ENCODE peak calls at places on chromosomes 13 and 19, in nine cellular contexts. V is tibial artery, N is cardiac muscle cell, X is Peyer's patch, Q is thoracic aorta, J is GM23338, A is pancreas, K is heart right ventricle, D is adrenal gland. T is an unnamed sample. For H3K4me1, the result is how much of the 10 kb centered on the place peaks cover.

GRCh38 chr19:31054430-31054829 is 294.8 kb downstream of the TSHZ3 start:
- DNase-seq in V (peak), N (peak), X (no peak), Q (no peak), J (peak), A (no peak), K (no peak), D (no peak), T (peak)

GRCh38 chr19:35911173-35911572 is 3.1 kb upstream of the TYROBP start:
- DNase-seq in V (no peak), N (no peak), X (no peak), Q (no peak), J (peak), A (no peak), K (no peak), D (no peak), T (no peak)

GRCh38 chr13:65656740-65657329 is 1573.3 kb downstream of the PCDH9 start:
- DNase-seq in V (no peak), N (no peak), X (no peak), Q (no peak), J (peak), A (no peak), K (no peak), D (no peak), T (no peak)

GRCh38 chr13:60787083-60787482 is 390.1 kb downstream of the TDRD3 start:
- DNase-seq in V (no peak), N (no peak), X (no peak), Q (no peak), J (peak), A (no peak), K (no peak), D (no peak), T (no peak)

GRCh38 chr13:43319617-43320444 is 296.4 kb downstream of the DNAJC15 start:
- DNase-seq in V (no peak), N (no peak), X (no peak), Q (no peak), J (peak), A (no peak), K (no peak), D (no peak), T (no peak)

GRCh38 chr13:66574606-66575005 is 655.5 kb downstream of the PCDH9 start:
- DNase-seq in V (no peak), N (no peak), X (no peak), Q (no peak), J (no peak), A (no peak), K (no peak), D (no peak), T (no peak)

GRCh38 chr19:18483119-18483518 is 38.8 kb downstream of the ELL start:
- DNase-seq in V (no peak), N (no peak), X (no peak), Q (no peak), J (no peak), A (no peak), K (no peak), D (no peak), T (peak)

GRCh38 chr13:79385694-79386093 is 20.4 kb downstream of the RBM26 start:
- DNase-seq in V (no peak), N (no peak), X (no peak), Q (no peak), J (no peak), A (no peak), K (no peak), D (no peak), T (no peak)

GRCh38 chr19:18479964-18480723 is 41.7 kb downstream of the ELL start:
- DNase-seq in V (peak), N (no peak), X (no peak), Q (peak), J (no peak), A (no peak), K (no peak), D (peak), T (peak)

GRCh38 chr19:38693380-38694223 is 46.2 kb downstream of the ACTN4 start:
- DNase-seq in V (no peak), N (no peak), X (no peak), Q (no peak), J (peak), A (no peak), K (no peak), D (no peak), T (no peak)

GRCh38 chr13:49836516-49836915 is 44.0 kb upstream of the KPNA3 start:
- DNase-seq in V (no peak), N (peak), X (no peak), Q (no peak), J (peak), A (peak), K (no peak), D (no peak), T (no peak)

GRCh38 chr13:101258071-101258470 is 158.2 kb downstream of the NALCN start:
- DNase-seq in V (no peak), N (no peak), X (no peak), Q (no peak), J (peak), A (no peak), K (no peak), D (no peak), T (no peak)

GRCh38 chr19:15469513-15470297 is 5.4 kb upstream of the RASAL3 start:
- DNase-seq in V (no peak), N (no peak), X (no peak), Q (no peak), J (peak), A (peak), K (no peak), D (no peak), T (no peak)

GRCh38 chr19:29858000-29858596 is 46.3 kb downstream of the CCNE1 start:
- DNase-seq in V (no peak), N (peak), X (peak), Q (no peak), J (peak), A (peak), K (no peak), D (no peak), T (peak)

GRCh38 chr19:10751109-10751972 is 33.5 kb downstream of the DNM2 start:
- DNase-seq in V (no peak), N (no peak), X (peak), Q (no peak), J (peak), A (peak), K (no peak), D (peak), T (no peak)

DNA sequence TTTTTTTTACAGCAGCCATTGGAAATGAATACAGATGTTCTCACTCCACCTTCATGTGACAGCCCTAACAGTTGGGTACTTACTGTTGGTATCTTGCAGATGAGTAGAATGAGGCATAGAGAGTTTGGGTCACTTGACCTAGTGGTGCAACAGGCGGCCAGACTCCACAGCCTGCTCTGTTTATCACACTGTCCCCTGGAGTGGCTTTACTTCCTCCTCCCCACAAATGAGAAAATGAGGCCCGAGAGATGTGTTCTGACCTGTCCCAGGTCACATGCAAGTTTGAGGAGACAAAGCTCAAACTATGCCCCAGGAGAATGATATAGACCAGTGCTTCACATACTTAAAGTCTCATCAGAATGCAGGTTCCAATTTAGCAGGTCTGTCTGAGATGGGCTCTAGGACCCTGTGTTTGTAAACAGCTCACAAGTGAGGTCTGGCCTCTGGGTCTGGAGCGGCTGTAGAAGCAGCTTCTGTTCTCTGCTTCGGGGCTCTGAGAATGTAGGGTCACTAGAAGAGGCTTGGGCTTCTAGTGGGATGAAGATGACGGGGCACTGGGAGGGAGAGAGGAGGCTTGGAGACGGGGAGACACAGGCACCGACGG is 37.4 kb upstream of the RCBTB2 start:
- DNase-seq in V (peak), N (no peak), X (no peak), Q (no peak), J (no peak), A (no peak), K (no peak), D (no peak), T (no peak)
- H3K4me1 ChIP-seq in V (under half), N (under half), X (under half), Q (under half), J (under half), A (under half), K (under half), D (under half), T (under half)

GRCh38 chr19:6393982-6394412 is 1.0 kb upstream of the GTF2F1 start:
- DNase-seq in V (peak), N (no peak), X (no peak), Q (no peak), J (no peak), A (peak), K (no peak), D (no peak), T (no peak)

GRCh38 chr19:6396305-6396704 is 3.3 kb upstream of the GTF2F1 start:
- DNase-seq in V (no peak), N (no peak), X (no peak), Q (no peak), J (no peak), A (no peak), K (no peak), D (no peak), T (no peak)

GRCh38 chr19:6392219-6393073 is 518 bp downstream of the GTF2F1 start:
- DNase-seq in V (no peak), N (no peak), X (no peak), Q (no peak), J (peak), A (no peak), K (no peak), D (no peak), T (no peak)

GRCh38 chr19:6394831-6395230 is 1.9 kb upstream of the GTF2F1 start:
- DNase-seq in V (no peak), N (no peak), X (no peak), Q (no peak), J (peak), A (no peak), K (no peak), D (no peak), T (no peak)

DNA sequence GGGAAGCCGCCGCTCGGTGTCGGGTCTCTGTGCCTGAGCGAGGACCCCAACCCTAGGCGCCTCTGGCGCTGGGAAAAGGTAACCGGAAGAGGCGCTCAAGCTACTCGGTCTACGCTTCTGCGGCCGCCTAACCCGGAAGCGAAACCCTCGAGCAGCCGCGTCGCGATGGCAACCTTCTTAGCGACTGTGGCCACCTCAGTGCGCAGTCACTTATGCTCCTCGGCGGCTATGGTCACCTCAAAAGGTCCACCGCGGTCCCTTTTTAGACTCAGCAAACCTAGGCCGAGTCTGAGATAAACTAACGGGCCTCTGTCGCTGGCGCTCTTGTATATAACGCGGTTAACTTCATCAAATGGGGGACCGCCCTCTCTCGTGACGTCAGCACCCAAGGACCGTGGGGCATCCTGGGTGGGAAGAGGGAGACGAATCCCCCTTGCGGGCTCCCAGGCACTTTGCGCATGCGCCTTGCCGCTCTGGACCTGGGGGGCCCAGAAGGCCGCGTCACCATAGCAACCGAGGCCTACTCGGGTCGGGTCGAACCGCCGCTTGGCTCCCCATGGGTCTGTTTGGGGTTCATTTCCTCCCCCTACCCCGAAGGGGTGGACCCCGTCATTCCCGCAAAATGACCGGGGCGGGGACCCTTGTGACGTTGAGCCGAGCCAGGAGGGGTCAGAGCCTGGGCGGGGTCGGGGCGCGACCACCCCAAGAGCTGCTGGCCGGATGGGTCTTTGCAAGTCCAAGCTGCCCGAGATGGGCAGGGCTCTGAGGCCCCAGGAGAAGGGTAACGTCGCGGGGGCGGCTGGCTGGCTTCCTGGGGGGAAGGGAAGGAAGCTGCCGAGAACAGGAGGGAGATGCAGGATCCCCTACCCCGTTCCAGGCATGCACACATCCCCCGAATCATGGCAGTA is at the start of gene GTF2F1:
- DNase-seq in V (peak), N (peak), X (peak), Q (peak), J (peak), A (peak), K (peak), D (peak), T (peak)
- TF ChIP-seq CTCF in V (no peak), N (no peak), X (peak), Q (no peak), J (no peak), A (no peak), K (peak), D (peak), T (peak)

DNA sequence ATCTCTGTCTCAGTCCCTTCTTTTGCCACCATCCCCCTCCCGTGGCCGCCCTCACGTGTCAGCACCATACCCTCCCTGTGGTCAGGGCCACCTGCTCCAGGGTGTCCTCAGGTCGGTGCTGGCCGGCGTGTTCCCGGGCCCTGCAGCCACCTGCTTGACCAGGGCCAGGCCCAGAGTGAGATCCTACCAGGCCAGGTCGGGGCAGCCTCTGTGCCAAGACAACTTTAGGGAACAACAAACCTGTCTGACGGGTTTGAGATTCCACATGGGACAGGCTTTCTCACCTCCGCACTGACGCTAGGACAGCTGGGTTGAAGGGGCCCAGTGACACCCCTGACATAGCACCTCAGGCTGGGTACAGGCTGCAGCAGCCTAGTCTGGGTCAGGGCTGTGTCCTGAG is 7.5 kb upstream of the SBNO2 start:
- DNase-seq in V (no peak), N (no peak), X (peak), Q (no peak), J (no peak), A (peak), K (no peak), D (no peak), T (peak)
- H3K4me1 ChIP-seq in V (under half), N (under half), X (under half), Q (under half), J (under half), A (under half), K (under half), D (under half), T (under half)

GRCh38 chr19:2110822-2111221 is 14.1 kb downstream of the IZUMO4 start:
- DNase-seq in V (no peak), N (no peak), X (no peak), Q (no peak), J (peak), A (no peak), K (no peak), D (no peak), T (no peak)
- TF ChIP-seq CTCF in V (no peak), N (peak), X (no peak), Q (no peak), J (peak), A (no peak), K (peak), D (no peak), T (no peak)

GRCh38 chr13:71806885-71807284 is 60.1 kb downstream of the DACH1 start:
- DNase-seq in V (no peak), N (no peak), X (no peak), Q (no peak), J (no peak), A (no peak), K (no peak), D (no peak), T (no peak)

GRCh38 chr13:71813187-71813586 is 53.8 kb downstream of the DACH1 start:
- DNase-seq in V (no peak), N (no peak), X (no peak), Q (no peak), J (no peak), A (no peak), K (no peak), D (no peak), T (no peak)

GRCh38 chr13:71808708-71809107 is 58.3 kb downstream of the DACH1 start:
- DNase-seq in V (no peak), N (no peak), X (no peak), Q (no peak), J (no peak), A (no peak), K (no peak), D (no peak), T (no peak)

GRCh38 chr13:71814806-71815205 is 52.2 kb downstream of the DACH1 start:
- DNase-seq in V (no peak), N (no peak), X (no peak), Q (no peak), J (no peak), A (no peak), K (no peak), D (no peak), T (no peak)

DNA sequence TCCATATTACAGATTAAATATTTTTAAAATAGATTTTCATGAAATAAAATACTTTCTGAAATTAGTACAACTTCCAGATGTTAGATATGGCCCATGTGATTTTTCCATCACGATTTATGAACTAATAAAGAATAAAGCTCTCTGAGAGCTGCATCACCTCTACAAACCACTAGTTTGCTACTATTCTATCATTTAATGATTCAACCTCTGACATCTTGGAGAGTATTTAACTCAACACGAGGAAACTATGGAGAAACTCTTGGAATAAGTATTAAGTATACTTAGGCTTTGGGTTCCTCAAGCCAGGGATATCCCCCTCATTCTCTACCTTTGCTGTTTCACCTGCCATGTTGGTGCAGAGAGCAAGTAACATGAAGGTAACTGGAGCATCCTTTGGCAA is 55.7 kb downstream of the DACH1 start:
- DNase-seq in V (no peak), N (no peak), X (no peak), Q (no peak), J (peak), A (no peak), K (no peak), D (no peak), T (no peak)
- H3K4me1 ChIP-seq in V (under half), N (under half), X (under half), Q (under half), J (under half), A (under half), K (under half), D (under half), T (under half)

DNA sequence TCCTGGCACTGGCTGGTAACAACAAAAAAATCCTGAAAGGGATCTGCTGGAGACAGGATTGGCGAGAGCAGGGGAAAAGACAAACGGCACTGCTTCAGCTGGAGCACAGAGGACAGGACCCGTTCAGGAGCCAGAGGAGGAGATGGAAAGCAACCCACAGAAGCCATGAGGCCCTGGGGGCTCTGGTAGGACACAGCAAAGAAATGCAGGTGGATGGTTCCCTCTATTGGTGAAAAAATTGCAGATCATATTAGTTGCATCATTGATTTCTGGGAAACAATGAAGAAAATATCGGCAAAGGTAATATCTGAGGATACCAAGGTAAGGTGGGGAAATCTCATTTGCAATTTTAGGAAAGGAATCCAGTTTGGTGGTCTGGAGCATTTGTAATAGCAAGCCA is 25.7 kb upstream of the TPP2 start:
- DNase-seq in V (no peak), N (peak), X (no peak), Q (no peak), J (peak), A (no peak), K (no peak), D (no peak), T (no peak)
- TF ChIP-seq CTCF in V (no peak), N (no peak), X (no peak), Q (no peak), J (peak), A (no peak), K (no peak), D (no peak), T (no peak)

GRCh38 chr19:1038995-1039645 is 787 bp upstream of the ABCA7 start:
- DNase-seq in V (no peak), N (no peak), X (no peak), Q (no peak), J (peak), A (no peak), K (no peak), D (no peak), T (no peak)
- H3K4me1 ChIP-seq in V (half or more), N (under half), X (under half), Q (under half), J (under half), A (under half), K (under half), D (under half), T (under half)

DNA sequence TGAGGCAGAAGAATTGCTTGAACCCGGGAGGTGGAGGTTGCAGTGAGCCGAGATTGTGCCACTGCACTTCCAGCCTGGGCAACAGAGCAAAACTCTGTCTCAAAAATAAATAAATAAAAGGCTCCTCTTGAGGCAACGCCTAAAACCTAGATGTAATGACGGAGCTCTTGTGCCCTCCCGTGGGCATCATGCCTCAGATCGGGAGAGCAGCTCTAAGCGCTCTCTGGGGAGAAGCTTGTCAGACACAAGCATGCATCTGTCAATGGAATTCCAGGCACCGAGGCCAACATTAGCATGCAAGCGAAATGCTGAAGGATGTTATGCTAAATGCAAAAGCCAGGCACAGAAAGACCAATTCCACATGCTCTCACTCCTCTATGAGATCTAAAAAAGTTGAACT is 45.6 kb upstream of the MRI1 start:
- DNase-seq in V (no peak), N (peak), X (peak), Q (no peak), J (peak), A (no peak), K (peak), D (no peak), T (peak)
- TF ChIP-seq CTCF in V (no peak), N (no peak), X (peak), Q (peak), J (peak), A (no peak), K (peak), D (peak), T (no peak)

T was measured in thyroid gland.